ENCODE peak calls at places on chromosomes 16 and 17, in ten cellular contexts. U is bronchial epithelial cell; K is stomach; P is brain microvascular endothelial cell; H is epithelial cell of proximal tubule; J is cardiac muscle cell; Y is CD8-positive, alpha-beta memory T cell; C is A549; A is astrocyte of the spinal cord; S is PC-3. E is an unnamed sample.
A peak's percentile ranks its signal among the peaks of the same experiment; 100 is the strongest.

GRCh38 chr17:82889496-82890338 is 49.9 kb upstream of the ZNF750 start:
- DNase-seq in U (peak; percentile 55), K (peak; percentile 94), P (no peak), H (no peak), J (no peak), Y (no peak), C (no peak), A (no peak), S (peak; percentile 98), E (no peak)

GRCh38 chr17:65020284-65020683 is 36.3 kb downstream of the GNA13 start:
- DNase-seq in U (peak; percentile 83), K (no peak), P (no peak), H (peak; percentile 83), J (peak; percentile 78), Y (no peak), C (no peak), A (peak; percentile 45), S (peak; percentile 67), E (no peak)

GRCh38 chr16:72400257-72401078 is 228.5 kb upstream of the PMFBP1 start:
- DNase-seq in U (peak; percentile 52), K (no peak), P (peak; percentile 68), H (no peak), J (peak; percentile 84), Y (no peak), C (peak; percentile 43), A (peak; percentile 71), S (peak; percentile 58), E (peak; percentile 51)

GRCh38 chr17:73293480-73293911 is 18.3 kb downstream of the CDC42EP4 start:
- DNase-seq in U (peak; percentile 75), K (peak; percentile 85), P (peak; percentile 57), H (peak; percentile 95), J (peak; percentile 83), Y (no peak), C (peak; percentile 36), A (peak; percentile 78), S (peak; percentile 97), E (no peak)

GRCh38 chr17:63751806-63752205 is 10.2 kb upstream of the STRADA start:
- DNase-seq in U (no peak), K (no peak), P (no peak), H (no peak), J (peak; percentile 24), Y (no peak), C (no peak), A (no peak), S (no peak), E (no peak)

GRCh38 chr17:4609761-4610160 is 25.4 kb downstream of the SMTNL2 start:
- DNase-seq in U (no peak), K (no peak), P (no peak), H (no peak), J (no peak), Y (no peak), C (no peak), A (no peak), S (no peak), E (no peak)

GRCh38 chr17:73645050-73645871 is 1.0 kb upstream of the SDK2 start:
- DNase-seq in U (peak; percentile 32), K (peak; percentile 25), P (no peak), H (no peak), J (peak; percentile 57), Y (no peak), C (peak; percentile 59), A (peak; percentile 5), S (no peak), E (no peak)

GRCh38 chr17:12591336-12591735 is 74.4 kb upstream of the MYOCD start:
- DNase-seq in U (peak; percentile 85), K (no peak), P (peak; percentile 78), H (no peak), J (no peak), Y (no peak), C (peak; percentile 68), A (peak; percentile 15), S (no peak), E (no peak)

GRCh38 chr17:27644586-27644985 is 13.6 kb downstream of the LGALS9 start:
- DNase-seq in U (peak; percentile 10), K (no peak), P (no peak), H (no peak), J (peak; percentile 20), Y (no peak), C (no peak), A (no peak), S (no peak), E (no peak)

GRCh38 chr16:68936729-68937631 is 93.6 kb downstream of the TANGO6 start:
- DNase-seq in U (peak; percentile 98), K (no peak), P (no peak), H (no peak), J (peak; percentile 47), Y (no peak), C (no peak), A (peak; percentile 18), S (no peak), E (no peak)

GRCh38 chr17:47819475-47819874 is 2.1 kb downstream of the OSBPL7 start:
- DNase-seq in U (no peak), K (no peak), P (no peak), H (no peak), J (no peak), Y (no peak), C (no peak), A (no peak), S (no peak), E (no peak)
- H3K4me3 ChIP-seq in U (no peak overlapping the region), K (no peak overlapping the region), P (no peak overlapping the region), H (no peak overlapping the region), J (no peak overlapping the region), Y (no peak overlapping the region), C (no peak overlapping the region), A (no peak overlapping the region), S (no peak overlapping the region), E (no peak overlapping the region)

GRCh38 chr16:49483651-49484451 is 110.2 kb downstream of the C16orf78 start:
- DNase-seq in U (no peak), K (no peak), P (no peak), H (no peak), J (no peak), Y (no peak), C (no peak), A (no peak), S (no peak), E (no peak)
- H3K4me3 ChIP-seq in U (no peak overlapping the region), K (peak overlapping the region; percentile 27), P (no peak overlapping the region), H (no peak overlapping the region), J (no peak overlapping the region), Y (no peak overlapping the region), C (peak overlapping the region; percentile 17), A (no peak overlapping the region), S (no peak overlapping the region), E (no peak overlapping the region)

GRCh38 chr17:19533036-19533717 is 477 bp upstream of the SLC47A1 start:
- DNase-seq in U (no peak), K (no peak), P (no peak), H (no peak), J (no peak), Y (no peak), C (no peak), A (no peak), S (no peak), E (no peak)
- H3K4me3 ChIP-seq in U (peak overlapping the region; percentile 49), K (peak overlapping the region; percentile 49), P (peak overlapping the region; percentile 29), H (peak overlapping the region; percentile 54), J (peak overlapping the region; percentile 60), Y (no peak overlapping the region), C (peak overlapping the region; percentile 64), A (no peak overlapping the region), S (no peak overlapping the region), E (no peak overlapping the region)

GRCh38 chr17:36629252-36629847 is 28.0 kb downstream of the MRM1 start:
- DNase-seq in U (peak; percentile 45), K (peak; percentile 79), P (peak; percentile 72), H (no peak), J (peak; percentile 75), Y (peak; percentile 82), C (peak; percentile 81), A (peak; percentile 51), S (peak; percentile 72), E (peak; percentile 45)

GRCh38 chr17:36629970-36630369 is 28.6 kb downstream of the MRM1 start:
- DNase-seq in U (no peak), K (no peak), P (no peak), H (no peak), J (no peak), Y (no peak), C (no peak), A (no peak), S (no peak), E (no peak)

GRCh38 chr17:36631022-36631421 is 29.6 kb downstream of the MRM1 start:
- DNase-seq in U (no peak), K (no peak), P (no peak), H (no peak), J (no peak), Y (no peak), C (no peak), A (no peak), S (no peak), E (no peak)

GRCh38 chr17:36628576-36628975 is 27.2 kb downstream of the MRM1 start:
- DNase-seq in U (no peak), K (no peak), P (no peak), H (no peak), J (no peak), Y (no peak), C (no peak), A (no peak), S (no peak), E (no peak)

GRCh38 chr17:36632916-36633846 is 31.8 kb downstream of the MRM1 start:
- DNase-seq in U (no peak), K (no peak), P (no peak), H (no peak), J (no peak), Y (no peak), C (no peak), A (no peak), S (no peak), E (no peak)
- H3K4me3 ChIP-seq in U (no peak overlapping the region), K (no peak overlapping the region), P (no peak overlapping the region), H (no peak overlapping the region), J (no peak overlapping the region), Y (no peak overlapping the region), C (no peak overlapping the region), A (no peak overlapping the region), S (no peak overlapping the region), E (no peak overlapping the region)

GRCh38 chr16:84517366-84517765 is 12.9 kb upstream of the MEAK7 start:
- DNase-seq in U (no peak), K (no peak), P (no peak), H (no peak), J (no peak), Y (no peak), C (no peak), A (no peak), S (no peak), E (no peak)

GRCh38 chr16:84511821-84512220 is 7.4 kb upstream of the MEAK7 start:
- DNase-seq in U (no peak), K (no peak), P (no peak), H (no peak), J (no peak), Y (no peak), C (no peak), A (no peak), S (no peak), E (no peak)

GRCh38 chr16:84513111-84514065 is 8.9 kb upstream of the MEAK7 start:
- DNase-seq in U (no peak), K (no peak), P (peak; percentile 77), H (no peak), J (peak; percentile 10), Y (no peak), C (no peak), A (peak; percentile 63), S (no peak), E (no peak)

GRCh38 chr16:84514874-84515835 is 10.7 kb upstream of the MEAK7 start:
- DNase-seq in U (no peak), K (peak; percentile 61), P (no peak), H (no peak), J (no peak), Y (peak; percentile 94), C (no peak), A (no peak), S (no peak), E (peak; percentile 94)

GRCh38 chr16:84514295-84514873 is 9.9 kb upstream of the MEAK7 start:
- DNase-seq in U (no peak), K (no peak), P (no peak), H (no peak), J (no peak), Y (no peak), C (no peak), A (no peak), S (no peak), E (no peak)
- H3K4me3 ChIP-seq in U (no peak overlapping the region), K (no peak overlapping the region), P (no peak overlapping the region), H (no peak overlapping the region), J (no peak overlapping the region), Y (peak overlapping the region; percentile 35), C (no peak overlapping the region), A (no peak overlapping the region), S (no peak overlapping the region), E (peak overlapping the region; percentile 15)